ENCODE peak calls at places on chromosomes 5 and 9, in ten cellular contexts. L is K562; Z is SJSA1; A is mucosa of descending colon; G is effector memory CD4-positive, alpha-beta T cell; E is sigmoid colon; H is heart left ventricle; K is fibroblast of lung; T is PC-3; Q is body of pancreas. V is an unnamed sample. For H3K36me3, the result is how much of the 10 kb centered on the place peaks cover.

GRCh38 chr9:135702002-135702721 is at the start of gene KCNT1:
- DNase-seq in L (peak), Z (no peak), A (no peak), G (no peak), E (no peak), H (no peak), K (peak), T (peak), Q (peak), V (no peak)

GRCh38 chr9:128845186-128845931 is 15.8 kb upstream of the SPOUT1 start:
- DNase-seq in L (peak), Z (no peak), A (no peak), G (no peak), E (no peak), H (no peak), K (no peak), T (no peak), Q (no peak), V (no peak)

GRCh38 chr5:142832263-142832662 is 62.1 kb downstream of the ARHGAP26 start:
- DNase-seq in L (no peak), Z (no peak), A (no peak), G (no peak), E (no peak), H (no peak), K (no peak), T (no peak), Q (no peak), V (no peak)

GRCh38 chr5:132011561-132012384 is at the start of gene ACSL6:
- DNase-seq in L (peak), Z (peak), A (peak), G (peak), E (peak), H (peak), K (no peak), T (no peak), Q (peak), V (no peak)

GRCh38 chr9:121249563-121249962 is 18.4 kb upstream of the GSN start:
- DNase-seq in L (peak), Z (no peak), A (no peak), G (no peak), E (no peak), H (no peak), K (no peak), T (no peak), Q (no peak), V (no peak)

GRCh38 chr5:99004960-99005359 is 76.2 kb upstream of the CHD1 start:
- DNase-seq in L (no peak), Z (no peak), A (no peak), G (no peak), E (no peak), H (no peak), K (no peak), T (no peak), Q (no peak), V (no peak)

GRCh38 chr9:128723866-128724743 is at the start of gene ZDHHC12:
- DNase-seq in L (peak), Z (peak), A (peak), G (peak), E (peak), H (peak), K (peak), T (peak), Q (peak), V (peak)

GRCh38 chr9:136268318-136268717 is 22.7 kb upstream of the QSOX2 start:
- DNase-seq in L (peak), Z (no peak), A (no peak), G (no peak), E (no peak), H (no peak), K (peak), T (no peak), Q (no peak), V (no peak)

GRCh38 chr5:176847726-176848290 is 37.4 kb downstream of the UNC5A start:
- DNase-seq in L (no peak), Z (no peak), A (no peak), G (no peak), E (no peak), H (no peak), K (no peak), T (no peak), Q (no peak), V (no peak)
- H3K36me3 ChIP-seq in L (under half), Z (under half), A (under half), G (under half), E (under half), H (under half), K (under half), T (under half), Q (under half), V (under half)

GRCh38 chr9:111414406-111414805 is 69.8 kb downstream of the ECPAS start:
- DNase-seq in L (no peak), Z (no peak), A (no peak), G (no peak), E (no peak), H (no peak), K (no peak), T (no peak), Q (no peak), V (no peak)
- H3K36me3 ChIP-seq in L (half or more), Z (half or more), A (under half), G (half or more), E (half or more), H (half or more), K (under half), T (half or more), Q (under half), V (under half)

GRCh38 chr5:112869948-112870347 is 8.9 kb downstream of the SRP19 start:
- DNase-seq in L (no peak), Z (no peak), A (no peak), G (no peak), E (no peak), H (no peak), K (no peak), T (no peak), Q (no peak), V (no peak)
- H3K36me3 ChIP-seq in L (half or more), Z (half or more), A (under half), G (under half), E (half or more), H (half or more), K (under half), T (under half), Q (under half), V (under half)

DNA sequence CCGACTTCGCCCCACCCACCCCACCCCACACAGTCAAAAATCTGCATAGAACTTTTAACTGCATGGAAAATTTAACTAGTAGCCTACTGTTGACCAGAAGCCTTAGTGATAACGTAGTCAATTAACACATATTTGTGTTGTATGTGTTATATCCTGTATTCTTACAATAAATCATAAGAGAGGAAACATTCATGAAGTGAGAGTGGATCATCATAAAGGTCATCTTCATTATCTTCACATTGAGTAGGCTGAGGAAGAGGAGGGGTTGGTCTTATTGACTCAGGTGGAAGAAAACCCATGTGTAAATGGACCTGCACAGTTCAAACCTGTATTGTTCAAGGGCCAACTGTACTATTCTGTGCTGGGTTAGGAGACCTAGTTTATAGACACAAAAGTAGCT is 31.4 kb downstream of the XPA start:
- DNase-seq in L (no peak), Z (no peak), A (no peak), G (no peak), E (no peak), H (no peak), K (no peak), T (no peak), Q (no peak), V (no peak)
- H3K36me3 ChIP-seq in L (half or more), Z (half or more), A (under half), G (half or more), E (half or more), H (half or more), K (under half), T (half or more), Q (under half), V (under half)

V was measured in uterus.